ENCODE peak calls at places on chromosome 16, in eight cellular contexts. One of them, this sample, is unnamed.

GRCh38 chr16:48335961-48336360 is 49.3 kb downstream of the SIAH1 start:
- DNase-seq in ecto neural progenitor cell: no peak
- DNase-seq in lung: no peak
- DNase-seq in heart right ventricle: no peak
- DNase-seq in activated naive CD4-positive, alpha-beta T cell: no peak
- DNase-seq in hepatic stellate cell: peak; percentile 57
- DNase-seq in nephron progenitor cell: no peak
- DNase-seq in activated CD8-positive, alpha-beta memory T cell treated with anti-CD3 and anti-CD28 coated beads, Interleukin-2, amount 50 U/mL, for 4 hours: no peak
- DNase-seq in this sample: no peak

GRCh38 chr16:86826931-86827330 is 248.6 kb downstream of the FOXL1 start:
- DNase-seq in lung: no peak
- DNase-seq in activated CD8-positive, alpha-beta memory T cell treated with anti-CD3 and anti-CD28 coated beads, Interleukin-2, amount 50 U/mL, for 4 hours: no peak
- DNase-seq in hepatic stellate cell: no peak
- DNase-seq in activated naive CD4-positive, alpha-beta T cell: no peak
- DNase-seq in heart right ventricle: no peak
- DNase-seq in nephron progenitor cell: peak; percentile 30
- DNase-seq in ecto neural progenitor cell: peak; percentile 63
- DNase-seq in this sample: peak; percentile 58

GRCh38 chr16:81319221-81319912 is 4.6 kb downstream of the GAN start:
- DNase-seq in ecto neural progenitor cell: no peak
- DNase-seq in hepatic stellate cell: peak; percentile 55
- DNase-seq in activated CD8-positive, alpha-beta memory T cell treated with anti-CD3 and anti-CD28 coated beads, Interleukin-2, amount 50 U/mL, for 4 hours: no peak
- DNase-seq in nephron progenitor cell: no peak
- DNase-seq in lung: no peak
- DNase-seq in activated naive CD4-positive, alpha-beta T cell: no peak
- DNase-seq in heart right ventricle: no peak
- DNase-seq in this sample: no peak

GRCh38 chr16:29784901-29785500 is 5.5 kb upstream of the KIF22 start:
- DNase-seq in heart right ventricle: peak; percentile 86
- DNase-seq in ecto neural progenitor cell: peak; percentile 87
- DNase-seq in hepatic stellate cell: peak; percentile 82
- DNase-seq in activated CD8-positive, alpha-beta memory T cell treated with anti-CD3 and anti-CD28 coated beads, Interleukin-2, amount 50 U/mL, for 4 hours: peak; percentile 79
- DNase-seq in lung: peak; percentile 68
- DNase-seq in nephron progenitor cell: peak; percentile 76
- DNase-seq in activated naive CD4-positive, alpha-beta T cell: peak; percentile 64
- DNase-seq in this sample: peak; percentile 94

GRCh38 chr16:56115817-56116576 is 75.3 kb upstream of the GNAO1 start:
- DNase-seq in activated CD8-positive, alpha-beta memory T cell treated with anti-CD3 and anti-CD28 coated beads, Interleukin-2, amount 50 U/mL, for 4 hours: no peak
- DNase-seq in activated naive CD4-positive, alpha-beta T cell: no peak
- DNase-seq in ecto neural progenitor cell: no peak
- DNase-seq in heart right ventricle: no peak
- DNase-seq in nephron progenitor cell: no peak
- DNase-seq in hepatic stellate cell: no peak
- DNase-seq in lung: no peak
- DNase-seq in this sample: no peak

GRCh38 chr16:86874141-86874540 is 295.8 kb downstream of the FOXL1 start:
- DNase-seq in nephron progenitor cell: no peak
- DNase-seq in activated CD8-positive, alpha-beta memory T cell treated with anti-CD3 and anti-CD28 coated beads, Interleukin-2, amount 50 U/mL, for 4 hours: no peak
- DNase-seq in lung: no peak
- DNase-seq in hepatic stellate cell: peak; percentile 42
- DNase-seq in activated naive CD4-positive, alpha-beta T cell: no peak
- DNase-seq in heart right ventricle: no peak
- DNase-seq in ecto neural progenitor cell: peak; percentile 75
- DNase-seq in this sample: no peak

GRCh38 chr16:91484-91883 is 13.5 kb downstream of the MPG start:
- DNase-seq in activated naive CD4-positive, alpha-beta T cell: no peak
- DNase-seq in activated CD8-positive, alpha-beta memory T cell treated with anti-CD3 and anti-CD28 coated beads, Interleukin-2, amount 50 U/mL, for 4 hours: no peak
- DNase-seq in ecto neural progenitor cell: no peak
- DNase-seq in heart right ventricle: no peak
- DNase-seq in nephron progenitor cell: no peak
- DNase-seq in lung: no peak
- DNase-seq in hepatic stellate cell: no peak
- DNase-seq in this sample: no peak

GRCh38 chr16:75354170-75354569 is 79.1 kb downstream of the CFDP1 start:
- DNase-seq in heart right ventricle: no peak
- DNase-seq in activated CD8-positive, alpha-beta memory T cell treated with anti-CD3 and anti-CD28 coated beads, Interleukin-2, amount 50 U/mL, for 4 hours: no peak
- DNase-seq in nephron progenitor cell: no peak
- DNase-seq in activated naive CD4-positive, alpha-beta T cell: no peak
- DNase-seq in ecto neural progenitor cell: no peak
- DNase-seq in lung: no peak
- DNase-seq in hepatic stellate cell: no peak
- DNase-seq in this sample: no peak

GRCh38 chr16:48526058-48526957 is 83.7 kb downstream of the N4BP1 start:
- DNase-seq in lung: no peak
- DNase-seq in hepatic stellate cell: no peak
- DNase-seq in activated naive CD4-positive, alpha-beta T cell: no peak
- DNase-seq in heart right ventricle: no peak
- DNase-seq in ecto neural progenitor cell: no peak
- DNase-seq in activated CD8-positive, alpha-beta memory T cell treated with anti-CD3 and anti-CD28 coated beads, Interleukin-2, amount 50 U/mL, for 4 hours: peak; percentile 40
- DNase-seq in nephron progenitor cell: no peak
- DNase-seq in this sample: peak; percentile 32

GRCh38 chr16:56732366-56732765 is 2.4 kb downstream of the NUP93 start:
- DNase-seq in nephron progenitor cell: no peak
- DNase-seq in hepatic stellate cell: no peak
- DNase-seq in activated CD8-positive, alpha-beta memory T cell treated with anti-CD3 and anti-CD28 coated beads, Interleukin-2, amount 50 U/mL, for 4 hours: no peak
- DNase-seq in activated naive CD4-positive, alpha-beta T cell: no peak
- DNase-seq in heart right ventricle: no peak
- DNase-seq in ecto neural progenitor cell: no peak
- DNase-seq in lung: no peak
- DNase-seq in this sample: no peak

GRCh38 chr16:57102888-57103879 is 10.8 kb downstream of the CPNE2 start:
- DNase-seq in nephron progenitor cell: no peak
- DNase-seq in ecto neural progenitor cell: no peak
- DNase-seq in activated CD8-positive, alpha-beta memory T cell treated with anti-CD3 and anti-CD28 coated beads, Interleukin-2, amount 50 U/mL, for 4 hours: no peak
- DNase-seq in lung: no peak
- DNase-seq in hepatic stellate cell: no peak
- DNase-seq in heart right ventricle: no peak
- DNase-seq in activated naive CD4-positive, alpha-beta T cell: no peak
- DNase-seq in this sample: no peak

GRCh38 chr16:67666032-67666537 is 465 bp downstream of the ENKD1 start:
- DNase-seq in lung: no peak
- DNase-seq in activated naive CD4-positive, alpha-beta T cell: no peak
- DNase-seq in heart right ventricle: peak; percentile 59
- DNase-seq in activated CD8-positive, alpha-beta memory T cell treated with anti-CD3 and anti-CD28 coated beads, Interleukin-2, amount 50 U/mL, for 4 hours: no peak
- DNase-seq in nephron progenitor cell: peak; percentile 75
- DNase-seq in ecto neural progenitor cell: peak; percentile 82
- DNase-seq in hepatic stellate cell: no peak
- DNase-seq in this sample: no peak

This sample was measured in posterior vena cava.